ENCODE peak calls at places on chromosomes 11 and 22, in nine cellular contexts. O is choroid plexus epithelial cell; I is fibroblast of pulmonary artery; N is right lobe of liver; V is cardiac fibroblast; X is CD8-positive, alpha-beta T cell; U is psoas muscle; C is spleen; Y is CD8-positive, alpha-beta memory T cell. K is an unnamed sample.
A peak's percentile ranks its signal among the peaks of the same experiment; 100 is the strongest.

GRCh38 chr11:18108254-18108653 is 2.4 kb upstream of the SAAL1 start:
- DNase-seq in O (no peak), I (no peak), N (no peak), V (no peak), X (no peak), U (no peak), C (no peak), Y (no peak), K (no peak)

GRCh38 chr11:71309611-71310010 is 57.2 kb upstream of the SHANK2 start:
- DNase-seq in O (no peak), I (no peak), N (no peak), V (no peak), X (no peak), U (no peak), C (peak; percentile 21), Y (no peak), K (no peak)

GRCh38 chr11:1437500-1437899 is 47.8 kb downstream of the BRSK2 start:
- DNase-seq in O (peak; percentile 59), I (peak; percentile 86), N (no peak), V (peak; percentile 88), X (no peak), U (no peak), C (peak; percentile 86), Y (no peak), K (no peak)

GRCh38 chr11:118114266-118114665 is 27.5 kb upstream of the SMIM35 start:
- DNase-seq in O (no peak), I (no peak), N (no peak), V (no peak), X (no peak), U (no peak), C (no peak), Y (no peak), K (no peak)

GRCh38 chr11:36155770-36156485 is 133.3 kb downstream of the COMMD9 start:
- DNase-seq in O (peak; percentile 64), I (no peak), N (no peak), V (peak; percentile 34), X (no peak), U (no peak), C (no peak), Y (no peak), K (no peak)

GRCh38 chr11:66559141-66559861 is 9.1 kb downstream of the CTSF start:
- DNase-seq in O (no peak), I (peak; percentile 28), N (no peak), V (peak; percentile 28), X (peak; percentile 40), U (peak; percentile 53), C (no peak), Y (peak; percentile 26), K (no peak)

GRCh38 chr22:30636226-30637077 is 871 bp downstream of the SLC35E4 start:
- DNase-seq in O (no peak), I (no peak), N (peak; percentile 65), V (no peak), X (peak; percentile 18), U (peak; percentile 46), C (peak; percentile 84), Y (peak; percentile 7), K (no peak)

GRCh38 chr11:64121637-64122410 is 44.1 kb downstream of the MACROD1 start:
- DNase-seq in O (peak; percentile 74), I (peak; percentile 42), N (no peak), V (peak; percentile 49), X (no peak), U (no peak), C (no peak), Y (no peak), K (no peak)

GRCh38 chr22:33270596-33270995 is 212.4 kb upstream of the SYN3 start:
- DNase-seq in O (no peak), I (no peak), N (no peak), V (no peak), X (no peak), U (no peak), C (no peak), Y (no peak), K (no peak)

GRCh38 chr22:33274214-33274828 is 216.1 kb upstream of the SYN3 start:
- DNase-seq in O (peak; percentile 6), I (peak; percentile 27), N (no peak), V (peak; percentile 2), X (no peak), U (no peak), C (peak; percentile 13), Y (no peak), K (peak; percentile 43)

GRCh38 chr22:33272180-33272579 is 214.0 kb upstream of the SYN3 start:
- DNase-seq in O (no peak), I (no peak), N (no peak), V (no peak), X (no peak), U (no peak), C (no peak), Y (no peak), K (no peak)

GRCh38 chr22:33272866-33273265 is 214.7 kb upstream of the SYN3 start:
- DNase-seq in O (no peak), I (no peak), N (no peak), V (no peak), X (no peak), U (no peak), C (no peak), Y (no peak), K (no peak)

GRCh38 chr22:33271390-33272161 is 213.4 kb upstream of the SYN3 start:
- DNase-seq in O (peak; percentile 17), I (peak; percentile 42), N (peak; percentile 90), V (peak; percentile 56), X (no peak), U (peak; percentile 56), C (no peak), Y (no peak), K (no peak)
- H3K4me3 ChIP-seq in O (no peak overlapping the region), I (no peak overlapping the region), N (peak overlapping the region; percentile 46), V (no peak overlapping the region), X (no peak overlapping the region), U (no peak overlapping the region), C (no peak overlapping the region), Y (no peak overlapping the region), K (no peak overlapping the region)

DNA sequence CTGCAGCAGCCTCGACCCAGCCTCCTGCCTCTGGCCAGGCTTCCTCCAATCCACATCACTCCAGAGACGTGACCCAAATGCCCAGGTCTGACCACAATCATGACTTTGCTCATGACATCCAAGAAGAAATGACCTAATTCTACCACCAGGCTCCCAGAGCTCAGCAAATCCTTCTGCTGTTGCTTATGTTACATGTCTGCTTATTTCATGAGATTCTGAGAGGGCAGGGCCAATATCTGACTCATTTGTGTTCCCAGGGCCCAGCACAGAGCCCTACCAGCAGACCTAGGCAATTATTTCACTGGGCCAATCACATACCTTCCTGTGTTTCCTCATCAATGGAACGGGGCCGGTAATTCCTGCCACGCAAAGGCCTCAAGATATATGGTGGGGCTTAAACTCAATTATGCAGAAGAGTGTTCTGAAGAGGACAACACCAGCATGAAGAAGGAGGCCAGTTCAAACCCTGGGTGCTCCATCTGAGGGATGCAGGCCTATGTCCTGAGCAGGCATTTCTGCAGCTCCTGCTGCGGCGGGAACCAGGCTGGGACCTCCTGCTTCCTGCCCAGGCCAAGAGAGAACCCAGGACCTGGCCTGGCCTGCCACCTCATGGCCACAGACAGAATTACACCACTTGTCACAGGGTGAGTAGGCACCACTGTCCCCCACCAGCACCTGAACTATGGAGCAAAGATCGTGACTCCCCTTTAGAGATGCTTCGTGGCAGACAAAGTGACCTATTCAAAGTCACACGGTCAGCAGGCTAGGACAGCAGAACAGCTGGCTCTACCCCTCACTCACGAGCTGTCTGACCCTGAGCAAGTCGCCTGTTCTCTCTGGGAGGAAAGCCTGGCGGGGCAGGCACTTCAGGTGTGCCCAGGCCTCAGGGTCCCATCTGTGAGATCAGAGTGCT is 5.8 kb downstream of the CENPM start:
- DNase-seq in O (peak; percentile 93), I (peak; percentile 83), N (peak; percentile 85), V (peak; percentile 86), X (peak; percentile 85), U (peak; percentile 86), C (peak; percentile 95), Y (peak; percentile 85), K (peak; percentile 72)
- H3K4me3 ChIP-seq in O (no peak overlapping the region), I (no peak overlapping the region), N (no peak overlapping the region), V (no peak overlapping the region), X (no peak overlapping the region), U (no peak overlapping the region), C (no peak overlapping the region), Y (peak overlapping the region; percentile 39), K (no peak overlapping the region)

GRCh38 chr11:130636672-130637463 is 188.4 kb downstream of the ADAMTS15 start:
- DNase-seq in O (peak; percentile 88), I (peak; percentile 67), N (no peak), V (peak; percentile 52), X (no peak), U (no peak), C (no peak), Y (no peak), K (no peak)

GRCh38 chr11:130635937-130636336 is 187.5 kb downstream of the ADAMTS15 start:
- DNase-seq in O (peak; percentile 50), I (no peak), N (no peak), V (no peak), X (no peak), U (no peak), C (no peak), Y (no peak), K (no peak)

GRCh38 chr11:130633466-130633865 is 185.0 kb downstream of the ADAMTS15 start:
- DNase-seq in O (peak; percentile 69), I (no peak), N (no peak), V (no peak), X (no peak), U (no peak), C (no peak), Y (no peak), K (no peak)

GRCh38 chr11:130634186-130634585 is 185.7 kb downstream of the ADAMTS15 start:
- DNase-seq in O (no peak), I (no peak), N (no peak), V (no peak), X (no peak), U (no peak), C (no peak), Y (no peak), K (no peak)

DNA sequence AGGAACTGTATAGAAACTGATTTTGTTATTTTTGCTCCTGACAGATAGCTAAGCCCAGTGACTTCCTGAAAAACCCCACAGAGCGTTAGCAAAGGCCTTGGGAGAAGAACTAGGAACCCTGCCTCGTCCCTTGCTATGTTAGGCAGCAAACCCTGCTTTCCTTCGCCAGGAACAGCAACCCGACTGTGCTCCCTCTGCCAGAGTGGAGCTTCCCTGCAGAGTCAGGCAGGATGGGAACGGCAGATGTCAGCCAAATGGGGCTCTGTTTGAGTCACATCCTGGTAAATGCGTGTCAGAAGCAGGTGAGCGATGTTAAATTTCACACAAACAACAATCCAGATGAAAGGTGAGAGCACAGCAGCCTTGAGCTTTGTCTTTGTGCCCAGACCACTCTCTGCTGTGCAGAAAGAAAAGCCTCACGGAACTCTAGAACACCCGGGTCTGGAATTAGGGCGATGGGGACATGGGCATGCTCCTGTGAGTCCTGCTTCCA is 186.6 kb downstream of the ADAMTS15 start:
- DNase-seq in O (peak; percentile 80), I (peak; percentile 49), N (no peak), V (peak; percentile 51), X (no peak), U (peak; percentile 35), C (no peak), Y (no peak), K (no peak)
- H3K4me3 ChIP-seq in O (no peak overlapping the region), I (no peak overlapping the region), N (no peak overlapping the region), V (no peak overlapping the region), X (no peak overlapping the region), U (no peak overlapping the region), C (no peak overlapping the region), Y (no peak overlapping the region), K (no peak overlapping the region)

DNA sequence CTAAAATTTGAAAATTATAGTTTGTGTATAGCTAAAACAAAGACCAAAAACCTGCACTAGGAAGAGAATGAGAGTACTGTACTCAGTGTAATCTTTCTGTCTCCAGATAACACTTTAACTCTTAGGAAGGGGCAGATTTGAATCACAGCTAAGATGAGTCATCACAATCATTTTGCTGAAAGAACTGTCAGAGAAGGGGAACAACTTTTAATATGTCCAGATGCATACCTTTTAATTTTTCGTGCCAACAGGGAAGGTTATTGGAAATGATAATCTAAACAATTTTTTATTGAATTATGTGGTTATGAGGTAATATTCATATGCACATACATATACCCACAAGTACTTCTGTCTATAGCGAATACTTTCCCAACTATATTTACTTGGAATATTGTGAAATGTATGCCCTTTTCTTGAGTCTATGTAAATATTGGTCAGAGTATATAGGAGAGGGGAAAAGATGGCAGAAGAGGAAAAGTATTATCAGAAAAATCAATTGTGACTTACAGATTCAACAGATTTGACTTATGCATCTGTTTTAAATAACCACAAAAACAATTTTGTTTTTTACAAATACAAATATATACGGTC is 51.1 kb upstream of the MUC15 start:
- DNase-seq in O (peak; percentile 22), I (no peak), N (no peak), V (no peak), X (no peak), U (no peak), C (no peak), Y (no peak), K (no peak)
- H3K4me3 ChIP-seq in O (no peak overlapping the region), I (no peak overlapping the region), N (no peak overlapping the region), V (no peak overlapping the region), X (no peak overlapping the region), U (no peak overlapping the region), C (no peak overlapping the region), Y (no peak overlapping the region), K (no peak overlapping the region)